ENCODE peak calls at places on chromosomes 6 and 20, in nine cellular contexts. G is Calu3, H is heart right ventricle, O is kidney epithelial cell, L is uterus, X is coronary artery, W is fibroblast of the aortic adventitia, R is astrocyte of the cerebellum, F is tibial artery. S is an unnamed sample.
A peak's percentile ranks its signal among the peaks of the same experiment; 100 is the strongest.

GRCh38 chr6:84825461-84825860 is 61.1 kb upstream of the TBX18 start:
- DNase-seq in G (no peak), H (no peak), O (no peak), L (no peak), X (no peak), W (peak; percentile 53), R (no peak), F (no peak), S (peak; percentile 93)

GRCh38 chr6:106750146-106750900 is 120.9 kb downstream of the QRSL1 start:
- DNase-seq in G (no peak), H (no peak), O (no peak), L (no peak), X (no peak), W (no peak), R (no peak), F (no peak), S (no peak)

GRCh38 chr6:166379800-166380199 is 2.9 kb downstream of the MPC1 start:
- DNase-seq in G (no peak), H (peak; percentile 59), O (no peak), L (no peak), X (no peak), W (no peak), R (no peak), F (no peak), S (no peak)

GRCh38 chr20:6909608-6910007 is 142.1 kb downstream of the BMP2 start:
- DNase-seq in G (no peak), H (no peak), O (no peak), L (no peak), X (no peak), W (no peak), R (no peak), F (no peak), S (no peak)

GRCh38 chr20:57514273-57514751 is 10.6 kb downstream of the CTCFL start:
- DNase-seq in G (peak; percentile 79), H (peak; percentile 72), O (no peak), L (peak; percentile 78), X (no peak), W (peak; percentile 85), R (peak; percentile 47), F (peak; percentile 85), S (peak; percentile 62)

GRCh38 chr20:63114693-63115069 is 101.2 kb downstream of the YTHDF1 start:
- DNase-seq in G (peak; percentile 28), H (no peak), O (no peak), L (no peak), X (no peak), W (no peak), R (no peak), F (no peak), S (no peak)

GRCh38 chr6:168332020-168332419 is 12.4 kb upstream of the DACT2 start:
- DNase-seq in G (no peak), H (no peak), O (no peak), L (no peak), X (no peak), W (no peak), R (no peak), F (no peak), S (no peak)

GRCh38 chr6:166777096-166777630 is 150.1 kb upstream of the RPS6KA2 start:
- DNase-seq in G (no peak), H (no peak), O (no peak), L (no peak), X (peak; percentile 46), W (no peak), R (no peak), F (no peak), S (no peak)

GRCh38 chr20:53205046-53205445 is 232.9 kb downstream of the TSHZ2 start:
- DNase-seq in G (no peak), H (no peak), O (no peak), L (no peak), X (no peak), W (no peak), R (no peak), F (no peak), S (no peak)

GRCh38 chr20:53212018-53212417 is 239.9 kb downstream of the TSHZ2 start:
- DNase-seq in G (no peak), H (no peak), O (no peak), L (no peak), X (no peak), W (no peak), R (no peak), F (no peak), S (no peak)

GRCh38 chr20:53210041-53210440 is 237.9 kb downstream of the TSHZ2 start:
- DNase-seq in G (no peak), H (no peak), O (no peak), L (no peak), X (no peak), W (no peak), R (no peak), F (no peak), S (no peak)

GRCh38 chr20:53210931-53211330 is 238.8 kb downstream of the TSHZ2 start:
- DNase-seq in G (no peak), H (no peak), O (no peak), L (no peak), X (no peak), W (no peak), R (no peak), F (no peak), S (no peak)

DNA sequence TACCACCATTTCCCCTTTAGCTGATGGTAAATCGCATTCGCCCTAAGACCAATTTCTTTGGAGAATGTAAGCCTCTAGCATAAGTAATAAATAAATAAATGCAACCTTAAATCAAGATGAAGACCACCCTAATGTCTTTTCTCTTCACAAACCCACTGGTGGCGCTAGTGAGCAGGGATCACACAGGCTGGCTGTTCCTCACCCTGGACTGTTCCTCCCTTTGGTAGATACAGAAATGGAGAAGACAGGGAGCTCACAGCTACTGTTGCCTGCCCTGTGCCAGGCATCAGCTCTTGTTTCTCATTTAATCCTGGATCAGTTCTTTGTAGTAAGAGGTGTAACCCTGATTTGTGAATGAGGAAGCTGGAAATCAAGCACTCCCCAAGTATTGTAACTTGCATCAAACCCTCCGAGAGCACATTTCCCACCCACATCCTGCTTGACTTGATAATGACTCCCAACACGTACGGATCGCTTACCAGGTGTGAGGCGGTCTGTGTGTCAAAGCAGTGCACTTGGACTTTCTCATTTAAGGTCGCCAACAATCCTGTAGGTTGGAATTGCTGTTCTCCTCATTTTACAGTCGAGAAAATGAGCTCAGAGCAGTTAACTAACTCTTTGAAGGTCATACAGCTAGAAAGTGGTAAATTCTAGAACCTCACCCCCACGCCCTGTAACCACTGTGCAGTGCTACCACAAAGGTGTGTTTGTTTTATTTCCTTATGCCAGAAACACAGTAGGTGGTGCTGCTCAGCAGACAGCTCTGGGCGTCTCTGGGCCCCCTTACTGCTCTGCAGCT is 236.2 kb downstream of the TSHZ2 start:
- DNase-seq in G (no peak), H (no peak), O (no peak), L (no peak), X (no peak), W (no peak), R (no peak), F (no peak), S (no peak)
- TF ChIP-seq CTCF in G (no peak), H (no peak), O (no peak), L (no peak), X (no peak), W (no peak), R (no peak), F (no peak), S (no peak)

DNA sequence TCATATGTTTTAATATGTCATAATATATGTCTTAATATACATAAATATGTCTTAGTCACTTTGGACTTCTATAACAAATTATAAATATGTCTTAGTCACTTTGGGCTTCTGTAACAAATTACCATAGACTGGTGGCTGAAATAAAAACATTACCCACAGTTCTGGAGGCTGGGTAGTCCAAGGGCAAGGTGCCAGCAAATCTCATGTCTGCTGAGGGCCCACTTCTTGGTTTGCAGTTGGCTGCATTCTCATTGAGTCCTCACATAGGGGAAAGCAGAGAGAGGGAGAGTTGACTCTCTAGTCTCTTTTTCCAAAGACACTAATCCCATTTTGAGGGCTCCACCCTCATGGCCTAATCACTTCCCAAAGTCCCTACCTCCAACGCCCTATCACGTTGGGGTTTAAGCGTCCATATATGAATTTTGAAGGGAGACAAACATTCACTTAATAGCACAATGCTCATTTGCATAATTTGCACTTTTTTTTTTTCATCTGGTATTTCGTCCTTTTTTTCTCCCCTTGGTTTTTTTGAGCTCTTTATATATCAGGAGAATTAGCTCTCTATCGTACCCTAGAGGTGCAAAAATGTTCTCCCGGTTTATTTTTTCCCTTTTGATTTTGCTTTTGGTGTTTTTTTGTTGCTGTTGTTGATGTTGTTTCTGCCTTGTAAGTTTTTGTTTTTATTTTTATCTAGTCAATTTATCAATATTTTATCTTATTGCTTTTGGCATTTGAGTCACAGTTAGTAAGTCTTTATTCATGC is 266.4 kb downstream of the PLCB1 start:
- DNase-seq in G (no peak), H (no peak), O (no peak), L (no peak), X (no peak), W (no peak), R (no peak), F (no peak), S (no peak)
- TF ChIP-seq CTCF in G (no peak), H (no peak), O (no peak), L (no peak), X (no peak), W (no peak), R (no peak), F (no peak), S (no peak)

GRCh38 chr20:8020314-8021079 is 936 bp upstream of the TMX4 start:
- DNase-seq in G (no peak), H (no peak), O (peak; percentile 38), L (no peak), X (no peak), W (no peak), R (no peak), F (no peak), S (no peak)

GRCh38 chr20:8018928-8019177 is 708 bp downstream of the TMX4 start:
- DNase-seq in G (no peak), H (no peak), O (peak; percentile 1), L (peak; percentile 25), X (no peak), W (no peak), R (no peak), F (no peak), S (no peak)

GRCh38 chr20:8019998-8020247 is 362 bp upstream of the TMX4 start:
- DNase-seq in G (no peak), H (no peak), O (no peak), L (no peak), X (no peak), W (no peak), R (no peak), F (no peak), S (no peak)

GRCh38 chr20:8021541-8022269 is 2.1 kb upstream of the TMX4 start:
- DNase-seq in G (no peak), H (no peak), O (no peak), L (no peak), X (no peak), W (no peak), R (no peak), F (no peak), S (no peak)

DNA sequence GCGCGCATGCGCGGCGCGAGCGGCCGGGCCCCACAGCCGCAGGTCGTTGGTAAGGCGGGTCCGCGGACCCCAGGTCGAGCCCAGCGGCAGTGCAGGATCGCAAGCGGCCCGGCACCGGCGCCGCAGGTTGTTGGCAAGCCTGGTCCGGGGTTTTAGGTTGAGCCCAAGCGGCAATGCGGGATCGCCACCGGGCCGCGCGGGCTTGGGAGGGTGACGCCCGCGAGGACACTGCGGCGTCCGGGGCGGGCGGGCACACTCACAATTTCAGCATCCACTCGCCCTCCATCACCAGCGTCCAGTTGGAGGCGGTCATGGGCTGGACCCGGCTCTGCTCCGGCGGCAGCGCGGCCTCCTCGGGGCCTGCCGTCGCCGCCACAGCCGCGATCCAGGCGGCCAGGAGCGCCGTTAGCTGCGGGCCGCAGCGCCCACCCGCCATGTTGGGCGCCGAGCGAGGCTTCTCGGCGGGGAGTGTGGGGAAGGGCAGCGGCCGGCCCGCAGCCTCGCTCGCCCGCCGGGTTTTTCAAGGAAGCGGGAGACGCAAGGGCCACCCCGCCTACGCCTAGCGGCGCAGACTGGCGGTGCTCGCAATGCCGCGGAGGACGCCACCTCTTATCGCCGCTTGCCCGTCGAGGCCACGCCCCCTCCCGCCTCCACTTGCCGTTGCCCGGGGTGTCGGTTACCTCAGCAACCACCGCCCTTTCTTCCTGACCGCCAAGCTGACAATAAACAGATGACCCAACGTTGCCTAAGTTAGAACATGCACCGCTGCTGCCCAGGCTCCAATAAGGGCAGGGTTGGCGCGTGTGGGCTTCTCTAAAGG is at the start of gene TMX4:
- DNase-seq in G (peak; percentile 93), H (peak; percentile 98), O (peak; percentile 85), L (peak; percentile 99), X (peak; percentile 97), W (peak; percentile 97), R (peak; percentile 69), F (peak; percentile 97), S (peak; percentile 95)
- TF ChIP-seq CTCF in G (peak; percentile 29), H (peak; percentile 67), O (no peak), L (peak; percentile 67), X (no peak), W (peak; percentile 51), R (peak; percentile 15), F (peak; percentile 70), S (peak; percentile 40)

GRCh38 chr20:48822879-48823385 is 4.9 kb downstream of the PREX1 start:
- DNase-seq in G (no peak), H (no peak), O (no peak), L (no peak), X (no peak), W (no peak), R (no peak), F (no peak), S (no peak)

GRCh38 chr20:48820649-48820973 is 7.2 kb downstream of the PREX1 start:
- DNase-seq in G (no peak), H (no peak), O (no peak), L (no peak), X (no peak), W (no peak), R (no peak), F (no peak), S (no peak)

GRCh38 chr20:48822178-48822577 is 5.6 kb downstream of the PREX1 start:
- DNase-seq in G (no peak), H (no peak), O (no peak), L (no peak), X (no peak), W (no peak), R (no peak), F (no peak), S (no peak)

GRCh38 chr20:48819813-48820648 is 7.8 kb downstream of the PREX1 start:
- DNase-seq in G (no peak), H (no peak), O (no peak), L (no peak), X (no peak), W (no peak), R (no peak), F (no peak), S (no peak)

GRCh38 chr20:48821261-48821910 is 6.4 kb downstream of the PREX1 start:
- DNase-seq in G (no peak), H (no peak), O (no peak), L (no peak), X (no peak), W (no peak), R (no peak), F (no peak), S (no peak)
- TF ChIP-seq CTCF in G (no peak), H (no peak), O (no peak), L (no peak), X (no peak), W (no peak), R (no peak), F (no peak), S (no peak)